ENCODE peak calls at places on chromosomes 12 and 14, in nine cellular contexts. G is kidney tubule cell; K is astrocyte of the spinal cord; S is GOT3; P is activated naive CD4-positive, alpha-beta T cell; V is skeletal muscle cell; B is left ventricle myocardium inferior; C is NCI-H748 treated with DMSO at 0.1 percent for 48 hours; R is activated T-cell treated with anti-CD3 and anti-CD28 coated beads for 1 hour. I is an unnamed sample.

GRCh38 chr12:52321433-52321832 is 235 bp upstream of the KRT83 start:
- DNase-seq in G (no peak), K (no peak), S (no peak), P (no peak), V (no peak), B (no peak), C (no peak), R (no peak), I (no peak)

GRCh38 chr14:105282098-105282725 is 18.6 kb downstream of the BRF1 start:
- DNase-seq in G (no peak), K (no peak), S (no peak), P (no peak), V (no peak), B (no peak), C (no peak), R (no peak), I (no peak)

GRCh38 chr12:49801141-49802063 is 26.8 kb downstream of the NCKAP5L start:
- DNase-seq in G (no peak), K (no peak), S (no peak), P (no peak), V (no peak), B (no peak), C (no peak), R (no peak), I (no peak)

GRCh38 chr12:84912191-84913142 is at the start of gene SLC6A15:
- DNase-seq in G (peak; percentile 58), K (peak; percentile 84), S (peak; percentile 11), P (no peak), V (peak; percentile 80), B (no peak), C (peak; percentile 66), R (no peak), I (peak; percentile 91)

GRCh38 chr12:128753438-128753837 is 70.3 kb downstream of the SLC15A4 start:
- DNase-seq in G (peak; percentile 4), K (no peak), S (no peak), P (no peak), V (no peak), B (no peak), C (no peak), R (no peak), I (no peak)

GRCh38 chr14:33768458-33768830 is 182.4 kb downstream of the EGLN3 start:
- DNase-seq in G (no peak), K (no peak), S (no peak), P (no peak), V (peak; percentile 66), B (no peak), C (no peak), R (no peak), I (no peak)

GRCh38 chr12:40999212-40999611 is 188.9 kb upstream of the PDZRN4 start:
- DNase-seq in G (peak; percentile 81), K (no peak), S (no peak), P (no peak), V (no peak), B (no peak), C (no peak), R (no peak), I (no peak)

GRCh38 chr12:38921025-38921677 is 15.8 kb upstream of the CPNE8 start:
- DNase-seq in G (peak; percentile 88), K (peak; percentile 77), S (peak; percentile 61), P (no peak), V (no peak), B (peak; percentile 22), C (no peak), R (no peak), I (peak; percentile 73)

GRCh38 chr14:29216774-29217232 is 450.2 kb downstream of the FOXG1 start:
- DNase-seq in G (peak; percentile 60), K (no peak), S (no peak), P (no peak), V (no peak), B (no peak), C (no peak), R (no peak), I (peak; percentile 9)

GRCh38 chr14:99194136-99194535 is 77.9 kb downstream of the BCL11B start:
- DNase-seq in G (no peak), K (no peak), S (no peak), P (no peak), V (no peak), B (no peak), C (no peak), R (no peak), I (no peak)

I was measured in Daoy.